ENCODE peak calls at places on chromosome 3, in four cellular contexts. W is mesothelial cell of epicardium, F is DMS79, I is GDM1. P is an unnamed sample.

GRCh38 chr3:195847061-195847950 is 35.6 kb upstream of the MUC4 start:
- DNase-seq in I (no peak), W (no peak), F (no peak), P (no peak)

GRCh38 chr3:73433681-73434080 is 191.1 kb downstream of the PDZRN3 start:
- DNase-seq in F (no peak), I (no peak), W (no peak), P (no peak)

GRCh38 chr3:195140410-195140809 is 130.5 kb downstream of the XXYLT1 start:
- DNase-seq in W (no peak), I (no peak), F (no peak), P (no peak)

GRCh38 chr3:10315771-10316344 is 5.1 kb downstream of the SEC13 start:
- DNase-seq in W (no peak), F (no peak), I (no peak), P (no peak)

GRCh38 chr3:8423307-8423706 is 78.3 kb upstream of the LMCD1 start:
- DNase-seq in F (no peak), I (no peak), W (no peak), P (no peak)

GRCh38 chr3:127781411-127782001 is 40.8 kb downstream of the MGLL start:
- DNase-seq in W (no peak), I (no peak), F (peak), P (peak)

GRCh38 chr3:107409365-107409764 is 32.1 kb downstream of the CCDC54 start:
- DNase-seq in F (no peak), W (no peak), I (no peak), P (no peak)

GRCh38 chr3:113092746-113093145 is 102.0 kb downstream of the GTPBP8 start:
- DNase-seq in W (no peak), F (no peak), I (no peak), P (no peak)

GRCh38 chr3:79148786-79149185 is 619.0 kb downstream of the ROBO1 start:
- DNase-seq in W (no peak), I (no peak), F (no peak), P (no peak)

GRCh38 chr3:45921158-45922038 is 21.9 kb upstream of the CXCR6 start:
- DNase-seq in I (no peak), F (no peak), W (no peak), P (no peak)